ENCODE peak calls at places on chromosomes 3 and 15, in six cellular contexts. L is NCI-H1105; V is central memory CD8-positive, alpha-beta T cell; R is testis; P is NB4; T is glutamatergic neuron. Q is an unnamed sample.

GRCh38 chr3:35078780-35079179 is 560.5 kb upstream of the ARPP21 start:
- DNase-seq in L (no peak), V (no peak), R (no peak), P (no peak), T (no peak), Q (no peak)

GRCh38 chr3:64019271-64019670 is 4.0 kb downstream of the PSMD6 start:
- DNase-seq in L (no peak), V (no peak), R (no peak), P (peak; percentile 6), T (no peak), Q (no peak)

GRCh38 chr3:177673105-177673804 is 476.0 kb upstream of the TBL1XR1 start:
- DNase-seq in L (no peak), V (no peak), R (peak; percentile 46), P (peak; percentile 72), T (no peak), Q (peak; percentile 93)

GRCh38 chr3:196111939-196112386 is 30.1 kb upstream of the TFRC start:
- DNase-seq in L (no peak), V (no peak), R (no peak), P (no peak), T (no peak), Q (no peak)

GRCh38 chr3:102673271-102674115 is 238.7 kb downstream of the ZPLD1 start:
- DNase-seq in L (peak; percentile 59), V (no peak), R (peak; percentile 82), P (peak; percentile 58), T (peak; percentile 85), Q (peak; percentile 29)

GRCh38 chr3:159762981-159763465 is 225.6 kb upstream of the IL12A start:
- DNase-seq in L (peak; percentile 68), V (peak; percentile 16), R (peak; percentile 49), P (no peak), T (peak; percentile 46), Q (peak; percentile 92)

GRCh38 chr3:20375302-20375701 is 189.3 kb upstream of the SGO1 start:
- DNase-seq in L (no peak), V (no peak), R (no peak), P (no peak), T (no peak), Q (no peak)

GRCh38 chr3:22937536-22937935 is 265.6 kb upstream of the UBE2E2 start:
- DNase-seq in L (no peak), V (no peak), R (no peak), P (no peak), T (no peak), Q (no peak)

GRCh38 chr3:39296197-39297077 is 16.6 kb upstream of the CX3CR1 start:
- DNase-seq in L (no peak), V (no peak), R (no peak), P (no peak), T (no peak), Q (no peak)

GRCh38 chr15:62135532-62136134 is 29.5 kb downstream of the C2CD4B start:
- DNase-seq in L (no peak), V (no peak), R (peak; percentile 52), P (no peak), T (no peak), Q (no peak)

GRCh38 chr15:37789881-37790280 is 144.6 kb upstream of the TMCO5A start:
- DNase-seq in L (no peak), V (no peak), R (no peak), P (no peak), T (no peak), Q (peak; percentile 60)

GRCh38 chr3:101936419-101937331 is 87.4 kb downstream of the NFKBIZ start:
- DNase-seq in L (no peak), V (no peak), R (no peak), P (peak; percentile 90), T (no peak), Q (peak; percentile 87)

GRCh38 chr3:39068556-39068955 is 16.7 kb downstream of the WDR48 start:
- DNase-seq in L (no peak), V (no peak), R (no peak), P (no peak), T (no peak), Q (no peak)

GRCh38 chr3:139672884-139673283 is 4.9 kb downstream of the NMNAT3 start:
- DNase-seq in L (no peak), V (no peak), R (no peak), P (no peak), T (no peak), Q (no peak)

GRCh38 chr15:70127288-70127746 is 29.6 kb upstream of the TLE3 start:
- DNase-seq in L (no peak), V (no peak), R (no peak), P (peak; percentile 34), T (no peak), Q (no peak)

GRCh38 chr15:84598993-84599392 is 1.8 kb upstream of the ZSCAN2 start:
- DNase-seq in L (no peak), V (no peak), R (peak; percentile 63), P (peak; percentile 84), T (peak; percentile 68), Q (peak; percentile 53)

GRCh38 chr3:127779747-127780146 is 42.6 kb downstream of the MGLL start:
- DNase-seq in L (no peak), V (no peak), R (no peak), P (peak; percentile 33), T (no peak), Q (no peak)

GRCh38 chr15:40823572-40824343 is 4.8 kb downstream of the PPP1R14D start:
- DNase-seq in L (no peak), V (no peak), R (no peak), P (peak; percentile 45), T (no peak), Q (no peak)

GRCh38 chr3:108131105-108131794 is 40.4 kb upstream of the CD47 start:
- DNase-seq in L (no peak), V (no peak), R (no peak), P (no peak), T (no peak), Q (peak; percentile 89)

GRCh38 chr3:50238549-50239026 is 2.6 kb downstream of the GNAI2 start:
- DNase-seq in L (no peak), V (no peak), R (peak; percentile 90), P (no peak), T (no peak), Q (peak; percentile 61)

GRCh38 chr3:158532099-158532734 is 38.8 kb upstream of the MLF1 start:
- DNase-seq in L (peak; percentile 66), V (no peak), R (peak; percentile 23), P (peak; percentile 49), T (no peak), Q (peak; percentile 62)

GRCh38 chr3:115071611-115072010 is 75.5 kb downstream of the ZBTB20 start:
- DNase-seq in L (no peak), V (no peak), R (no peak), P (no peak), T (no peak), Q (peak; percentile 90)

GRCh38 chr3:38163117-38163870 is 2.0 kb upstream of the OXSR1 start:
- DNase-seq in L (no peak), V (no peak), R (no peak), P (peak; percentile 47), T (no peak), Q (no peak)

GRCh38 chr15:51077565-51078153 is 17.0 kb downstream of the TNFAIP8L3 start:
- DNase-seq in L (no peak), V (no peak), R (peak; percentile 84), P (peak; percentile 93), T (peak; percentile 59), Q (peak; percentile 48)

GRCh38 chr3:46979958-46980497 is 562 bp downstream of the NBEAL2 start:
- DNase-seq in L (no peak), V (no peak), R (peak; percentile 41), P (peak; percentile 54), T (no peak), Q (no peak)

GRCh38 chr3:169453256-169454059 is 210.1 kb downstream of the MECOM start:
- DNase-seq in L (peak; percentile 97), V (no peak), R (no peak), P (no peak), T (no peak), Q (no peak)

GRCh38 chr3:177567833-177568232 is 370.6 kb upstream of the TBL1XR1 start:
- DNase-seq in L (no peak), V (no peak), R (no peak), P (no peak), T (no peak), Q (peak; percentile 33)

GRCh38 chr3:9231006-9231405 is 18.4 kb downstream of the SRGAP3 start:
- DNase-seq in L (no peak), V (no peak), R (peak; percentile 37), P (no peak), T (no peak), Q (no peak)

GRCh38 chr15:66255293-66255676 is 1.7 kb upstream of the MEGF11 start:
- DNase-seq in L (no peak), V (no peak), R (no peak), P (no peak), T (no peak), Q (no peak)

GRCh38 chr3:136250862-136251460 is 821 bp downstream of the PCCB start:
- DNase-seq in L (peak; percentile 76), V (no peak), R (peak; percentile 84), P (peak; percentile 65), T (peak; percentile 36), Q (peak; percentile 57)

GRCh38 chr3:33115024-33115768 is 1.4 kb downstream of the CRTAP start:
- DNase-seq in L (no peak), V (no peak), R (peak; percentile 90), P (peak; percentile 90), T (no peak), Q (peak; percentile 88)

GRCh38 chr15:60672400-60672799 is 193.5 kb upstream of the ICE2 start:
- DNase-seq in L (no peak), V (no peak), R (no peak), P (peak; percentile 8), T (no peak), Q (no peak)

GRCh38 chr15:58852347-58852746 is 81.1 kb downstream of the SLTM start:
- DNase-seq in L (no peak), V (no peak), R (no peak), P (no peak), T (no peak), Q (no peak)

GRCh38 chr3:53036063-53036619 is 9.7 kb downstream of the SFMBT1 start:
- DNase-seq in L (no peak), V (no peak), R (no peak), P (no peak), T (no peak), Q (no peak)